ENCODE peak calls at places on chromosomes 5 and 9, in seven cellular contexts. One of them, this sample, is unnamed.

GRCh38 chr9:68500457-68501158 is 40.1 kb downstream of the TMEM252 start:
- DNase-seq in GM12891: no peak
- DNase-seq in Peyer's patch: no peak
- DNase-seq in tibial nerve: no peak
- DNase-seq in IMR-90: peak; percentile 70
- DNase-seq in thyroid gland: no peak
- DNase-seq in stomach: no peak
- DNase-seq in this sample: no peak

GRCh38 chr9:121744002-121744686 is 92.7 kb downstream of the DAB2IP start:
- DNase-seq in IMR-90: peak; percentile 43
- DNase-seq in thyroid gland: peak; percentile 82
- DNase-seq in stomach: peak; percentile 73
- DNase-seq in Peyer's patch: peak; percentile 82
- DNase-seq in GM12891: peak; percentile 70
- DNase-seq in tibial nerve: peak; percentile 52
- DNase-seq in this sample: no peak

GRCh38 chr5:39149966-39150365 is 69.4 kb downstream of the FYB1 start:
- DNase-seq in GM12891: no peak
- DNase-seq in Peyer's patch: no peak
- DNase-seq in tibial nerve: no peak
- DNase-seq in thyroid gland: no peak
- DNase-seq in stomach: no peak
- DNase-seq in IMR-90: no peak
- DNase-seq in this sample: no peak

GRCh38 chr9:135885100-135885853 is 22.1 kb downstream of the CAMSAP1 start:
- DNase-seq in GM12891: no peak
- DNase-seq in stomach: peak; percentile 13
- DNase-seq in tibial nerve: no peak
- DNase-seq in IMR-90: peak; percentile 60
- DNase-seq in Peyer's patch: no peak
- DNase-seq in thyroid gland: no peak
- DNase-seq in this sample: no peak

GRCh38 chr5:142906863-142907671 is 136.9 kb downstream of the ARHGAP26 start:
- DNase-seq in tibial nerve: no peak
- DNase-seq in GM12891: no peak
- DNase-seq in stomach: no peak
- DNase-seq in thyroid gland: no peak
- DNase-seq in IMR-90: peak; percentile 96
- DNase-seq in Peyer's patch: no peak
- DNase-seq in this sample: no peak

GRCh38 chr9:8071445-8071798 is 271.8 kb upstream of the DMAC1 start:
- DNase-seq in GM12891: no peak
- DNase-seq in IMR-90: no peak
- DNase-seq in tibial nerve: no peak
- DNase-seq in Peyer's patch: no peak
- DNase-seq in stomach: no peak
- DNase-seq in thyroid gland: no peak
- DNase-seq in this sample: no peak

GRCh38 chr9:95189230-95190098 is 128.0 kb downstream of the FANCC start:
- DNase-seq in tibial nerve: no peak
- DNase-seq in thyroid gland: peak; percentile 64
- DNase-seq in Peyer's patch: no peak
- DNase-seq in stomach: no peak
- DNase-seq in IMR-90: peak; percentile 91
- DNase-seq in GM12891: no peak
- DNase-seq in this sample: no peak

GRCh38 chr9:1208185-1208584 is 158.0 kb downstream of the DMRT2 start:
- DNase-seq in Peyer's patch: no peak
- DNase-seq in GM12891: no peak
- DNase-seq in IMR-90: peak; percentile 60
- DNase-seq in stomach: no peak
- DNase-seq in thyroid gland: no peak
- DNase-seq in tibial nerve: no peak
- DNase-seq in this sample: no peak

GRCh38 chr9:5099466-5099865 is 86.0 kb downstream of the INSL6 start:
- DNase-seq in IMR-90: no peak
- DNase-seq in tibial nerve: no peak
- DNase-seq in thyroid gland: no peak
- DNase-seq in stomach: no peak
- DNase-seq in Peyer's patch: no peak
- DNase-seq in GM12891: no peak
- DNase-seq in this sample: no peak

GRCh38 chr5:52725065-52725746 is 62.5 kb upstream of the ITGA1 start:
- DNase-seq in tibial nerve: no peak
- DNase-seq in Peyer's patch: peak; percentile 83
- DNase-seq in GM12891: no peak
- DNase-seq in stomach: peak; percentile 33
- DNase-seq in IMR-90: peak; percentile 12
- DNase-seq in thyroid gland: no peak
- DNase-seq in this sample: no peak

GRCh38 chr9:38006981-38007380 is 62.0 kb downstream of the SHB start:
- DNase-seq in IMR-90: no peak
- DNase-seq in tibial nerve: no peak
- DNase-seq in stomach: no peak
- DNase-seq in GM12891: no peak
- DNase-seq in Peyer's patch: no peak
- DNase-seq in thyroid gland: no peak
- DNase-seq in this sample: no peak

GRCh38 chr5:172059661-172060100 is 53.2 kb upstream of the FBXW11 start:
- DNase-seq in stomach: no peak
- DNase-seq in thyroid gland: no peak
- DNase-seq in Peyer's patch: no peak
- DNase-seq in tibial nerve: no peak
- DNase-seq in GM12891: no peak
- DNase-seq in IMR-90: no peak
- DNase-seq in this sample: no peak

GRCh38 chr5:97063276-97063675 is 79.1 kb downstream of the LIX1 start:
- DNase-seq in stomach: no peak
- DNase-seq in Peyer's patch: no peak
- DNase-seq in GM12891: no peak
- DNase-seq in IMR-90: no peak
- DNase-seq in tibial nerve: no peak
- DNase-seq in thyroid gland: no peak
- DNase-seq in this sample: no peak
- TF ChIP-seq POLR2A in stomach: no peak
- TF ChIP-seq POLR2A in Peyer's patch: no peak
- TF ChIP-seq POLR2A in GM12891: no peak
- TF ChIP-seq POLR2A in IMR-90: no peak
- TF ChIP-seq POLR2A in tibial nerve: no peak
- TF ChIP-seq POLR2A in thyroid gland: no peak
- TF ChIP-seq POLR2A in this sample: no peak

DNA sequence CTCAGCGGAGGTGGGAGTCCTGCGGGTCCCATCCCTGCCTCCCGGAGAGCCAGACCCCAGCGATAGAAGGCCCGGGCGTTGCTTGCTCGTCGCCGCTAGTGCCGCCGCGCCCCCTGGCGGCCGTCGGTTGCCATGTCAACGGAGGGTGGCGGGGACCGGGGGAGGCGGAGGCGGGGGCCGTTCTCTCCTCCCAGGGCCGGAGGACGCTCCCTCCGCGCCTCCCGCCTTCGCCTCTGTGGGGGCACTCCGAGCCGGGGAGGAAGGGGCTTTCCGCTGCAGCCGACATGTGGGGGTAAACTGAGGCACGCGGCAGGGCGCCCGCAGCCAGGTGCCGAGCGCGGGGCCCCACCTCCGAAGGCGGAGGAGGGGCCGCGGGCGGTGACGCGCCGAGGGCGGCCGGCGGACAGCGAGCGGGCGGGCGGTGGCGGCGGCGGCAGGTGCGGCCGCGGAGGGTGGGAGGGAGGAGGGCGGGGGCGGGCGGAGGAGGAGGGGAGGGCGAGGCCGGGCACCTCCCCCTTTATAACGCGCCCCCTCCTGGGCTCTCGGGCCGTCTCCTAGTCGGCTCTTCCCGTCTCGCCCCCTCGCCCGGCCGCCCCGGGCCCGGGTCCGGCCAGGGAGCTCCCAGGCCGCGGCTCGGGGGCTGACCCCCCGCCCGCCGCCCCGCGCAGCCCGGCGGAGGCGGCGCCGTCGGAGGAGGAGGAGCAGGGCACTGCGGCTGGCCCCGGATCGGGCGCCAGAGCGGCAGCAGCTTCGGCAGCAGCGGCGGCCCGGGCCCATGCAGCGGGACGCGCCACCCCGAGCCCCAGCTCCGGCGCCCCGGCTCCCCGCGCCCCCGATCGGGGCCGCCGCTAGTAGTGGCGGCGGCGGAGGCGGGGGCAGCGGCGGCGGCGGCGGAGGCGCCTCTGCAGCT is 556 bp upstream of the CDK9 start:
- DNase-seq in IMR-90: peak; percentile 64
- DNase-seq in thyroid gland: peak; percentile 83
- DNase-seq in tibial nerve: peak; percentile 77
- DNase-seq in GM12891: peak; percentile 82
- DNase-seq in Peyer's patch: peak; percentile 94
- DNase-seq in stomach: peak; percentile 91
- DNase-seq in this sample: peak; percentile 89
- TF ChIP-seq POLR2A in IMR-90: no peak
- TF ChIP-seq POLR2A in thyroid gland: no peak
- TF ChIP-seq POLR2A in tibial nerve: no peak
- TF ChIP-seq POLR2A in GM12891: no peak
- TF ChIP-seq POLR2A in Peyer's patch: peak; percentile 70
- TF ChIP-seq POLR2A in stomach: no peak
- TF ChIP-seq POLR2A in this sample: no peak

GRCh38 chr5:140637722-140638473 is 1.4 kb upstream of the TMCO6 start:
- DNase-seq in GM12891: no peak
- DNase-seq in stomach: no peak
- DNase-seq in Peyer's patch: no peak
- DNase-seq in tibial nerve: no peak
- DNase-seq in thyroid gland: no peak
- DNase-seq in IMR-90: no peak
- DNase-seq in this sample: no peak

GRCh38 chr5:140635291-140636257 is 2.6 kb upstream of the CD14 start:
- DNase-seq in IMR-90: no peak
- DNase-seq in thyroid gland: no peak
- DNase-seq in tibial nerve: no peak
- DNase-seq in stomach: no peak
- DNase-seq in GM12891: no peak
- DNase-seq in Peyer's patch: no peak
- DNase-seq in this sample: no peak

GRCh38 chr5:140641716-140642115 is 2.5 kb downstream of the TMCO6 start:
- DNase-seq in GM12891: no peak
- DNase-seq in thyroid gland: no peak
- DNase-seq in IMR-90: no peak
- DNase-seq in tibial nerve: no peak
- DNase-seq in Peyer's patch: no peak
- DNase-seq in stomach: no peak
- DNase-seq in this sample: no peak

GRCh38 chr5:140642718-140643117 is 3.5 kb downstream of the TMCO6 start:
- DNase-seq in Peyer's patch: no peak
- DNase-seq in IMR-90: peak; percentile 45
- DNase-seq in tibial nerve: no peak
- DNase-seq in GM12891: no peak
- DNase-seq in stomach: no peak
- DNase-seq in thyroid gland: no peak
- DNase-seq in this sample: no peak

DNA sequence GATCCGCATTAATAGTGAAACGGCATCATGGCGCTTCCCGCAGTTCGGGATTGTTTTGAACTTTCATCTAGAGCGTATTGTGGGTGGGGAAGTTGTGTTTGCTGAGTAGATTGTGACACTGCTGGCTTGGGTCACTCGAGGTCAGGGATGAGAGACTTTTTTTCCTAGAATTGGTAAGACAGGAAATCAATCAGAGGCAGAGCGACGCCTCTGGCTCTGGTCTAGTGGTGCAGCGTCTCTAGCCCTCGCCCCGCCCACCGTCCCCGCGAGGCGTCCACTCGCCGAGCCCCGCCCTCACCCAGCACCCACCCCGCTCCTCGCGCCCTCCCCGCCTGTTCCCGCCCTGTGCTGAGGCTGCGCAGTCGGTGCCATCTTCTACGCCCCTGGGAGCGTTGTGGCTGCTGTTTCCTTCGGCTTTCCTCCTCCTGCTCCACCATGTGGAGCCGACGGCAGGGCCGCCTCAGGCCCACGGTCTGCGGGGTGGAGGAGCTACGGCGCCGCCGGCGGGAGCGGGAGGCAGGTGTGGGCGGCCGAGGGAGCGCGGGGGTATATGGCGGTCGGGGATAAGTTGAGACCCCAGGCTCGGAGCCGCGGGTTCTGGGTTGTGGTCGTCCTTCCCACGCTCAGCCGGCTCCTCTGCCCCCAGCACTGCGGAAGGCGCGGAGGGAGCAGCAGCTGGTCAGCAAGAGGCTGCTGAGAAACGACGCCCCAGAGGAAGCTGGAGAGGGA is at the start of gene TMCO6:
- DNase-seq in IMR-90: peak; percentile 89
- DNase-seq in GM12891: peak; percentile 98
- DNase-seq in tibial nerve: peak; percentile 97
- DNase-seq in Peyer's patch: peak; percentile 99
- DNase-seq in thyroid gland: peak; percentile 98
- DNase-seq in stomach: peak; percentile 98
- DNase-seq in this sample: peak; percentile 99
- TF ChIP-seq POLR2A in IMR-90: no peak
- TF ChIP-seq POLR2A in GM12891: peak; percentile 67
- TF ChIP-seq POLR2A in tibial nerve: peak; percentile 60
- TF ChIP-seq POLR2A in Peyer's patch: peak; percentile 41
- TF ChIP-seq POLR2A in thyroid gland: peak; percentile 70
- TF ChIP-seq POLR2A in stomach: no peak
- TF ChIP-seq POLR2A in this sample: peak; percentile 29

GRCh38 chr9:113511856-113512761 is 48.6 kb downstream of the RGS3 start:
- DNase-seq in Peyer's patch: peak; percentile 72
- DNase-seq in stomach: no peak
- DNase-seq in GM12891: no peak
- DNase-seq in thyroid gland: no peak
- DNase-seq in IMR-90: peak; percentile 73
- DNase-seq in tibial nerve: no peak
- DNase-seq in this sample: no peak

GRCh38 chr9:113513111-113513510 is 49.6 kb downstream of the RGS3 start:
- DNase-seq in tibial nerve: no peak
- DNase-seq in GM12891: no peak
- DNase-seq in IMR-90: no peak
- DNase-seq in Peyer's patch: no peak
- DNase-seq in thyroid gland: no peak
- DNase-seq in stomach: no peak
- DNase-seq in this sample: no peak

GRCh38 chr9:113513541-113513940 is 50.0 kb downstream of the RGS3 start:
- DNase-seq in IMR-90: no peak
- DNase-seq in tibial nerve: no peak
- DNase-seq in Peyer's patch: no peak
- DNase-seq in GM12891: no peak
- DNase-seq in stomach: no peak
- DNase-seq in thyroid gland: peak; percentile 68
- DNase-seq in this sample: no peak

GRCh38 chr9:113509463-113509862 is 45.9 kb downstream of the RGS3 start:
- DNase-seq in Peyer's patch: no peak
- DNase-seq in IMR-90: peak; percentile 83
- DNase-seq in thyroid gland: no peak
- DNase-seq in stomach: no peak
- DNase-seq in tibial nerve: no peak
- DNase-seq in GM12891: no peak
- DNase-seq in this sample: no peak

DNA sequence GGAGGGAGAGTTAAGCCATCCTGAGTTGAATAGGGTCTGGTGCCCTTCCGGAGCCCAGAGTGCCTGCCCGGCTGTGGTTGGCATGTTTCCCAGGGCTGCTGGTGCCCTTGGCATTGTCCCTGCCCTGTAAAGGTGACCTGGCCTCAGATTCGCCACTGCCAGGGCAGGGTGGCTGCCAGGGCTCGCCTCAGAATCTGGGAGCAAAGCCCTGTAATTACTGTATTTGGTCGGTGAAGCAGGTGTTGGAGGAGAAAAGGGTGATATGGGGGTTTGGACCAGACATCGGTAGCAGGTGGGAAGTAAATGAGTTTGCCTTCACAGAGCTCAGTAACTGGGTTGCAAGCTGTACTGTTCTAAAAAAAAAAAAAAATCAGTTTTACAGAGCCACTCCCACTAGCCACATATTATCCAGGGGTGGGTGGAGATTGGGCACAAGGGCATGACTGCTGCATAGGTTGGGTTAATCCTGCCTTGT is 47.6 kb downstream of the RGS3 start:
- DNase-seq in GM12891: no peak
- DNase-seq in thyroid gland: peak; percentile 45
- DNase-seq in tibial nerve: no peak
- DNase-seq in Peyer's patch: peak; percentile 66
- DNase-seq in IMR-90: no peak
- DNase-seq in stomach: peak; percentile 87
- DNase-seq in this sample: no peak
- TF ChIP-seq POLR2A in GM12891: no peak
- TF ChIP-seq POLR2A in thyroid gland: no peak
- TF ChIP-seq POLR2A in tibial nerve: no peak
- TF ChIP-seq POLR2A in Peyer's patch: no peak
- TF ChIP-seq POLR2A in IMR-90: no peak
- TF ChIP-seq POLR2A in stomach: no peak
- TF ChIP-seq POLR2A in this sample: no peak